ENCODE peak calls at places on chromosomes 13 and 19, in six cellular contexts. B is colonic mucosa; D is foreskin fibroblast; Z is HCT116; G is CD4-positive, CD25-positive, alpha-beta regulatory T cell; I is astrocyte. N is an unnamed sample.
A peak's percentile ranks its signal among the peaks of the same experiment; 100 is the strongest.

GRCh38 chr13:101520672-101521071 is 68.2 kb downstream of the ITGBL1 start:
- DNase-seq in B (no peak), D (peak; percentile 91), Z (no peak), G (no peak), I (peak; percentile 75), N (peak; percentile 65)

GRCh38 chr19:1267441-1268391 is 1.4 kb upstream of the CIRBP start:
- DNase-seq in B (no peak), D (no peak), Z (no peak), G (no peak), I (no peak), N (no peak)

GRCh38 chr19:539429-540030 is 4.3 kb upstream of the GZMM start:
- DNase-seq in B (no peak), D (no peak), Z (no peak), G (no peak), I (no peak), N (no peak)

GRCh38 chr13:72850959-72851677 is 69.2 kb downstream of the PIBF1 start:
- DNase-seq in B (peak; percentile 22), D (no peak), Z (no peak), G (no peak), I (no peak), N (no peak)

GRCh38 chr19:51572415-51572814 is 1.3 kb downstream of the ZNF175 start:
- DNase-seq in B (no peak), D (no peak), Z (no peak), G (no peak), I (no peak), N (no peak)

GRCh38 chr19:3987619-3988371 is 2.5 kb upstream of the EEF2 start:
- DNase-seq in B (peak; percentile 89), D (peak; percentile 57), Z (peak; percentile 79), G (peak; percentile 84), I (peak; percentile 33), N (peak; percentile 84)

GRCh38 chr19:39907213-39907612 is 27.2 kb downstream of the FCGBP start:
- DNase-seq in B (no peak), D (no peak), Z (no peak), G (no peak), I (no peak), N (no peak)

GRCh38 chr13:45456196-45456972 is 8.4 kb upstream of the COG3 start:
- DNase-seq in B (no peak), D (peak; percentile 49), Z (no peak), G (no peak), I (peak; percentile 41), N (no peak)

GRCh38 chr19:46309056-46309455 is 12.2 kb downstream of the HIF3A start:
- DNase-seq in B (no peak), D (no peak), Z (no peak), G (no peak), I (no peak), N (no peak)

GRCh38 chr13:34738251-34739170 is 203.6 kb upstream of the NBEA start:
- DNase-seq in B (no peak), D (no peak), Z (no peak), G (no peak), I (no peak), N (no peak)

GRCh38 chr13:25192052-25192451 is 20.0 kb upstream of the AMER2 start:
- DNase-seq in B (no peak), D (no peak), Z (no peak), G (no peak), I (no peak), N (no peak)

GRCh38 chr19:40803857-40804782 is 5.1 kb downstream of the EGLN2 start:
- DNase-seq in B (peak; percentile 86), D (no peak), Z (no peak), G (peak; percentile 57), I (no peak), N (peak; percentile 36)

GRCh38 chr13:56528040-56528760 is 612.5 kb upstream of the PRR20A start:
- DNase-seq in B (no peak), D (no peak), Z (no peak), G (no peak), I (no peak), N (no peak)

GRCh38 chr13:99895999-99896695 is 75.4 kb downstream of the ZIC5 start:
- DNase-seq in B (no peak), D (no peak), Z (no peak), G (no peak), I (no peak), N (no peak)

GRCh38 chr19:13281567-13282291 is 131.5 kb downstream of the IER2 start:
- DNase-seq in B (no peak), D (no peak), Z (no peak), G (no peak), I (no peak), N (no peak)

GRCh38 chr19:44346556-44346955 is 9.9 kb downstream of the ZNF112 start:
- DNase-seq in B (no peak), D (no peak), Z (no peak), G (no peak), I (no peak), N (no peak)

GRCh38 chr13:34340534-34340933 is 522.6 kb downstream of the RFC3 start:
- DNase-seq in B (no peak), D (peak; percentile 90), Z (no peak), G (no peak), I (no peak), N (no peak)

GRCh38 chr13:33285420-33286124 is at the start of gene STARD13:
- DNase-seq in B (peak; percentile 97), D (peak; percentile 98), Z (peak; percentile 59), G (no peak), I (peak; percentile 97), N (no peak)

GRCh38 chr13:48078251-48078656 is 16.6 kb downstream of the MED4 start:
- DNase-seq in B (no peak), D (no peak), Z (peak; percentile 13), G (no peak), I (no peak), N (peak; percentile 54)

DNA sequence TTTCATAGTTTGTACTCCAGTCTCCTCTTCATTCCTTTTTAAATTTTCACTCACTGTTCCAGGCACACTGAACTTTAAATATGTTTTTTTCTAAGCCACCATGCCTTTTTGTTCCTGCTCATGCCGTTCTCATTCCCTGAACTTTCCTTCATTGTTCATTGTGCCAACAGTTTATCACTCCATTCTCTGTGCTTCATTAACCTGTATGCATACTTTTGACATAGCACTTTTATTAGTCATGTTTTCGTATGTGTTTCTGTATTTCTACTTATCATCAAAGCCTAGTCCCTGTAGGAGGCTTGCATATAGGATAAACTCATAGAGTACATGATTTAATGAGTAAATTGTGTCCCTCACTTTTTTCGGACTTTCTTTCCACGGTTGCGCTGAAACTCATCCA is 65.3 kb downstream of the PCDH20 start:
- DNase-seq in B (no peak), D (no peak), Z (no peak), G (no peak), I (no peak), N (no peak)
- H3K4me3 ChIP-seq in B (no peak overlapping the region), D (no peak overlapping the region), Z (no peak overlapping the region), G (no peak overlapping the region), I (no peak overlapping the region), N (no peak overlapping the region)

DNA sequence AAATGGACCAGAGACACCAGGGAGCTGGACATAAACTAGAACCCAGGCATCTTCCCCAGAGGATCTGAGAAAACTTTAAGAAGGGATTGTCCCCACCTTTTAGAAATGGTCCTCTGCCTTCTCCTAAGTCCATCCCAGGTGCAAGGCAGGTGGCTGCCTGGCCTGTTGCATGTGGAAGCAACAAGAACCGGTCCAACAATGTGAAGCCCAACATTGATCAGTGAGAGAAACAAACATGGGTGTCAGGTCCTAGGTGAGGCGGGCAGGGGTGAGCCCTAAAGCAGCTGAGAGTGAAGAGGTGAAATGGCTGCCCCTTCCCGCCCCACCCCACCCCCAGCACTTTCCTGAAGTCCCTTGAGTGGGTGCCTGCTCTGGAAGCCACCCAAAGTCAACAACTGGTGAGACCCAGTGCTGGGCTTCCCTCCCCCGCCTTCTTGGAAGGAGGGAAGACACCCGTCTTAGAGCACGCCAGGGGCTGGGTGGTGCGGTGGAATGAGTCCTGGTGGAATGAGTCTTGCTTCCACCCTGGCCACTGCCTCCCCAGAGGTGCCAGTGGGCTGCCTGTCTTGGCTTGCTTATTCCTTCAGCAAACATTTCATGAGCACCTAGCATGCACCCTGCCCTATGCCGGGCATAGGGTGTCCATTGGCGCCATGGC is 1.7 kb downstream of the AP1M1 start:
- DNase-seq in B (no peak), D (no peak), Z (no peak), G (no peak), I (no peak), N (no peak)
- H3K4me3 ChIP-seq in B (no peak overlapping the region), D (no peak overlapping the region), Z (no peak overlapping the region), G (no peak overlapping the region), I (no peak overlapping the region), N (no peak overlapping the region)

GRCh38 chr13:39311619-39312018 is 273.4 kb downstream of the NHLRC3 start:
- DNase-seq in B (no peak), D (no peak), Z (no peak), G (no peak), I (peak; percentile 29), N (no peak)

GRCh38 chr13:39302855-39303254 is 264.6 kb downstream of the NHLRC3 start:
- DNase-seq in B (no peak), D (no peak), Z (no peak), G (no peak), I (no peak), N (no peak)

GRCh38 chr13:39310961-39311360 is 272.7 kb downstream of the NHLRC3 start:
- DNase-seq in B (no peak), D (no peak), Z (no peak), G (no peak), I (no peak), N (no peak)

DNA sequence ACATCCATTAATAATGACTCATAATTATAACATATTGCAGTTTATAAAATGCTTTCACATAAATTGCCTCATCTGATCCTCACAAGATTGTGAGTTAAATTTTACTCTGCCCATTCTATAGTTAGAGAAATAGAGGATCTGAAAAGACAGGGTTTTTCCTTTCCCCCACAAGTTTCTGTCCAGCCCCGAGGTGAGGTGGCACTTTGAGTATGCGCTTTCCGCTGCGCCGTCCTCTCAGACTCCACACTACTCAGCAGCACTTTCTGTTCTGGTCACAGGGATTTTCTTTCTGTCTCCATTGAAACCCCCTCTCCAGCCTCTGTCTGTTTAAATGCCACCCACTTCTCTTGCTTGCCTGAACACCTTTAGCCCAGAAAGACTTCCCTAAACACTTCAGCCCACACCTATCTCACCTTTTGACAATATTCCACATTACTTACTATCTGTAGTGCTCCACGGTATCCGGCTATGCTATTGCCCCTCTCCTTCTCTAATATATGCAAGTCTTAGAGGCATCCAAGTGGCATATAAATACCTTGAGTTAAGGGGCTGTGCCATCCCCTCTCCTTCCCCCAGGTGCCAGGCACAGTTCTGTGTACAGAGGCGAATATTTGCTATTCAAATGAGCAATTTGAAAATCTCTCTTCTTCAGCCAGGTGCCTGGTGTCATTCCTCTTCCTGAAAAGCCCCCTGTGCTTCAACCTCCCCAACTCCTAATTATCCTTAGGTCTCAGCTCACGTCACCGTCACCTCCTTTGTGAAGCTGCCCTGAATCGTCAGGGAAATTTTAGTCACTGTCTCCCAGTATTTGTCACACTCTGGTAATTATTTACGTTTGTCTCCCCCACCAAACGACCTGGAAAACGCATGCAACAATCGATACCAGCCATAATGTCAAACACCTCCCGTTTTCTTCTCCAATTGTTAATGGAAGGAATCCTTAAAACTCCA is 268.7 kb downstream of the NHLRC3 start:
- DNase-seq in B (no peak), D (no peak), Z (no peak), G (no peak), I (no peak), N (no peak)
- H3K4me3 ChIP-seq in B (no peak overlapping the region), D (no peak overlapping the region), Z (no peak overlapping the region), G (no peak overlapping the region), I (no peak overlapping the region), N (no peak overlapping the region)

GRCh38 chr19:37172368-37173366 is at the start of gene ZNF585A:
- DNase-seq in B (peak; percentile 92), D (peak; percentile 95), Z (peak; percentile 81), G (peak; percentile 83), I (peak; percentile 97), N (no peak)
- H3K4me3 ChIP-seq in B (peak within 1 kb of the TSS; percentile 52), D (peak within 1 kb of the TSS; percentile 92), Z (peak within 1 kb of the TSS; percentile 56), G (peak within 1 kb of the TSS; percentile 98), I (peak within 1 kb of the TSS; percentile 99), N (no peak within 1 kb of the TSS)